ENCODE peak calls at places on chromosomes 5 and 9, in eight cellular contexts. C is HepG2, R is WTC11, D is endothelial cell of umbilical vein, N is A549, Q is NB4, J is HCT116, G is H1. P is an unnamed sample.
A peak's percentile ranks its signal among the peaks of the same experiment; 100 is the strongest.

GRCh38 chr5:149959406-149960236 is 937 bp upstream of the SLC26A2 start:
- DNase-seq in N (peak; percentile 92), G (peak; percentile 52), Q (peak; percentile 82), D (peak; percentile 83), C (no peak), R (no peak), J (peak; percentile 87), P (peak; percentile 55)

GRCh38 chr9:1042466-1042865 is 7.7 kb upstream of the DMRT2 start:
- DNase-seq in D (no peak), J (no peak), N (no peak), R (peak; percentile 80), Q (no peak), G (peak; percentile 90), C (no peak), P (no peak)

GRCh38 chr9:115590016-115590415 is 472.1 kb upstream of the TNC start:
- DNase-seq in N (peak; percentile 77), J (no peak), C (no peak), R (no peak), Q (no peak), G (no peak), D (peak; percentile 83), P (no peak)

GRCh38 chr9:136120438-136120844 is 1.8 kb upstream of the TMEM250 start:
- DNase-seq in C (no peak), J (no peak), G (no peak), Q (no peak), N (no peak), R (no peak), D (no peak), P (no peak)

GRCh38 chr9:107587175-107587963 is 97.8 kb upstream of the KLF4 start:
- DNase-seq in N (no peak), D (peak; percentile 69), G (no peak), J (no peak), C (no peak), Q (peak; percentile 59), R (no peak), P (no peak)

GRCh38 chr5:14925326-14925725 is 53.7 kb upstream of the ANKH start:
- DNase-seq in G (no peak), D (no peak), R (no peak), Q (peak; percentile 49), N (no peak), C (no peak), J (no peak), P (no peak)

GRCh38 chr9:125361837-125362531 is 100.4 kb downstream of the GAPVD1 start:
- DNase-seq in D (peak; percentile 13), R (peak; percentile 39), C (no peak), Q (peak; percentile 45), G (no peak), N (peak; percentile 51), J (peak; percentile 10), P (peak; percentile 59)

GRCh38 chr9:124210697-124211096 is 47.1 kb upstream of the NEK6 start:
- DNase-seq in D (no peak), N (no peak), R (no peak), J (no peak), G (no peak), C (no peak), Q (no peak), P (no peak)

GRCh38 chr5:123659006-123659405 is 147.0 kb downstream of the CSNK1G3 start:
- DNase-seq in N (no peak), D (no peak), G (no peak), J (no peak), R (no peak), Q (no peak), C (no peak), P (no peak)

GRCh38 chr9:7439355-7439978 is 360.1 kb downstream of the DMAC1 start:
- DNase-seq in G (no peak), N (no peak), R (no peak), C (no peak), J (no peak), D (no peak), Q (no peak), P (no peak)

GRCh38 chr5:83342475-83342874 is 129.1 kb upstream of the VCAN start:
- DNase-seq in R (no peak), D (no peak), C (no peak), Q (no peak), N (no peak), J (no peak), G (no peak), P (no peak)

GRCh38 chr9:99948896-99949295 is 42.4 kb downstream of the STX17 start:
- DNase-seq in D (peak; percentile 92), N (no peak), Q (no peak), R (no peak), G (no peak), C (no peak), J (no peak), P (no peak)

GRCh38 chr5:172611913-172612312 is 29.1 kb upstream of the NEURL1B start:
- DNase-seq in N (no peak), G (no peak), R (no peak), Q (no peak), J (no peak), D (no peak), C (no peak), P (no peak)

GRCh38 chr5:173247050-173247449 is 12.0 kb upstream of the NKX2-5 start:
- DNase-seq in D (no peak), N (no peak), R (no peak), Q (no peak), G (no peak), J (no peak), C (no peak), P (no peak)

GRCh38 chr5:145738227-145738626 is 96.9 kb downstream of the PRELID2 start:
- DNase-seq in Q (no peak), R (no peak), J (no peak), D (no peak), N (no peak), C (no peak), G (no peak), P (no peak)

GRCh38 chr9:127651697-127652610 is 39.9 kb downstream of the STXBP1 start:
- DNase-seq in R (no peak), N (no peak), J (no peak), C (no peak), Q (no peak), G (no peak), D (no peak), P (peak; percentile 66)

GRCh38 chr9:87387351-87388055 is 110.2 kb upstream of the DAPK1 start:
- DNase-seq in R (no peak), C (no peak), Q (no peak), D (no peak), N (no peak), J (no peak), G (no peak), P (peak; percentile 36)

DNA sequence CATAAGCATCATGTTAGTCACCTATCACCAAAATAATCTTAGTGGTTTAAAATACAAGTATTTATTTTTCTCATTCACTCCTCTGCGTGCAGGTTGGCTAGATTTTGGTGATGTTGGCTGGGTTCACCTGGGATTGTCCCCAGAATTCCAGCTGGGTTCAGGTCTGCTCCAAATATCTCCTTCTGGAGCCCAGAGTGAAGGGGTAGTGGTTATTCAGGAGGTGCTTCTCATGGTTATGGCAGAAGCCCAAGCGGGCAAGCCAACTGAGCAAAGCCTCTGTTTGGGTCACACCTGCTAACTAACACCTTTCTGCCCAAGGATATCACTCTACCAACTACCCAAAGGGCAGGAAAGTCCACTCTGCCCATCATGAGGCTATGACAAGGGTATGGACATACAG is 4.7 kb upstream of the SLC25A46 start:
- DNase-seq in R (no peak), D (no peak), G (no peak), Q (no peak), J (no peak), C (no peak), N (no peak), P (no peak)
- TF ChIP-seq MAX in R (no peak), D (no peak), G (no peak), Q (no peak), J (no peak), C (no peak), N (no peak), P (no peak)

GRCh38 chr5:59587489-59588337 is 305.8 kb downstream of the PDE4D start:
- DNase-seq in C (no peak), D (peak; percentile 55), R (peak; percentile 86), N (peak; percentile 92), G (peak; percentile 73), J (no peak), Q (no peak), P (no peak)
- TF ChIP-seq CTCF in C (no peak), D (no peak), R (peak; percentile 20), N (peak; percentile 35), G (peak; percentile 66), J (no peak), Q (no peak), P (no peak)

GRCh38 chr9:33311953-33312352 is 21.6 kb downstream of the NFX1 start:
- DNase-seq in C (no peak), Q (no peak), D (no peak), G (no peak), J (no peak), N (no peak), R (no peak), P (no peak)
- TF ChIP-seq MAX in C (no peak), Q (no peak), D (no peak), G (no peak), J (no peak), N (no peak), R (no peak), P (no peak)

GRCh38 chr5:126129431-126129830 is 293.8 kb upstream of the GRAMD2B start:
- DNase-seq in D (no peak), N (no peak), C (no peak), R (no peak), Q (no peak), G (no peak), J (no peak), P (no peak)
- TF ChIP-seq CTCF in D (no peak), N (no peak), C (peak; percentile 15), R (no peak), Q (no peak), G (no peak), J (no peak), P (no peak)

GRCh38 chr5:125655156-125655555 is 768.1 kb upstream of the GRAMD2B start:
- DNase-seq in J (no peak), R (no peak), D (peak; percentile 58), G (no peak), N (no peak), Q (no peak), C (no peak), P (no peak)
- TF ChIP-seq MAX in J (no peak), R (no peak), D (no peak), G (no peak), N (no peak), Q (no peak), C (no peak), P (no peak)

GRCh38 chr5:80407735-80408474 is at the start of gene ZFYVE16:
- DNase-seq in J (peak; percentile 91), N (peak; percentile 97), Q (peak; percentile 96), G (peak; percentile 99), D (peak; percentile 98), C (peak; percentile 95), R (peak; percentile 98), P (peak; percentile 98)
- TF ChIP-seq CTCF in J (no peak), N (no peak), Q (no peak), G (no peak), D (no peak), C (peak; percentile 55), R (no peak), P (peak; percentile 49)

P was measured in K562.